ENCODE peak calls at places on chromosome 21, in six cellular contexts. N is AG09309; J is natural killer cell; A is left lung; M is stimulated activated naive CD8-positive, alpha-beta T cell treated with anti-CD3 and anti-CD28 coated beads, Interleukin-15, Interleukin-2, amounts not matched to agents 100 U/mL and 50 U/mL, for 24 hours; U is NCI-H748 treated with DMSO at 0.1 percent for 48 hours. X is an unnamed sample.

GRCh38 chr21:14591882-14592281 is 45.8 kb upstream of the SAMSN1 start:
- DNase-seq in N (no peak), J (no peak), A (peak; percentile 67), M (no peak), U (no peak), X (no peak)

GRCh38 chr21:28325618-28326017 is 667.1 kb downstream of the LTN1 start:
- DNase-seq in N (no peak), J (no peak), A (no peak), M (no peak), U (no peak), X (no peak)

GRCh38 chr21:41580758-41581554 is 73.0 kb upstream of the TMPRSS2 start:
- DNase-seq in N (no peak), J (no peak), A (no peak), M (no peak), U (no peak), X (peak; percentile 48)

GRCh38 chr21:33859373-33860102 is 56.1 kb downstream of the ATP5PO start:
- DNase-seq in N (no peak), J (no peak), A (no peak), M (no peak), U (no peak), X (peak; percentile 18)

GRCh38 chr21:15130751-15131150 is 66.0 kb upstream of the NRIP1 start:
- DNase-seq in N (no peak), J (no peak), A (no peak), M (no peak), U (no peak), X (no peak)

GRCh38 chr21:17821121-17821520 is 2.0 kb upstream of the C21orf91 start:
- DNase-seq in N (no peak), J (no peak), A (no peak), M (no peak), U (no peak), X (no peak)

GRCh38 chr21:19237603-19238002 is 834.0 kb upstream of the TMPRSS15 start:
- DNase-seq in N (no peak), J (no peak), A (no peak), M (no peak), U (no peak), X (no peak)

GRCh38 chr21:31671931-31672330 is 12.4 kb downstream of the SOD1 start:
- DNase-seq in N (no peak), J (no peak), A (no peak), M (no peak), U (no peak), X (no peak)

GRCh38 chr21:34046917-34047316 is 26.5 kb upstream of the MRPS6 start:
- DNase-seq in N (no peak), J (no peak), A (no peak), M (no peak), U (no peak), X (no peak)

GRCh38 chr21:32716486-32716885 is 11.3 kb downstream of the SYNJ1 start:
- DNase-seq in N (no peak), J (no peak), A (no peak), M (no peak), U (no peak), X (no peak)

GRCh38 chr21:31034378-31034777 is 3.9 kb downstream of the KRTAP19-8 start:
- DNase-seq in N (no peak), J (no peak), A (no peak), M (no peak), U (no peak), X (no peak)

GRCh38 chr21:30831194-30831765 is 1.7 kb upstream of the KRTAP7-1 start:
- DNase-seq in N (no peak), J (no peak), A (no peak), M (peak; percentile 44), U (no peak), X (no peak)

GRCh38 chr21:33026878-33027400 is 1.2 kb downstream of the OLIG2 start:
- DNase-seq in N (no peak), J (no peak), A (no peak), M (peak; percentile 13), U (no peak), X (no peak)

GRCh38 chr21:28160378-28160777 is 832.3 kb downstream of the LTN1 start:
- DNase-seq in N (peak; percentile 40), J (no peak), A (no peak), M (no peak), U (no peak), X (no peak)

GRCh38 chr21:17967319-17967718 is 148.2 kb upstream of the C21orf91 start:
- DNase-seq in N (no peak), J (no peak), A (no peak), M (no peak), U (no peak), X (no peak)

GRCh38 chr21:19541612-19542011 is 1138.0 kb upstream of the TMPRSS15 start:
- DNase-seq in N (no peak), J (no peak), A (no peak), M (no peak), U (no peak), X (no peak)

X was measured in upper lobe of right lung.